ENCODE peak calls at places on chromosomes 12 and 14, in six cellular contexts. T is right lobe of liver, B is ACHN, L is HCEC 1CT, H is T-helper 2 cell, R is C1 segment of cervical spinal cord. U is an unnamed sample.

GRCh38 chr12:118299791-118300460 is 72.8 kb downstream of the TAOK3 start:
- DNase-seq in H (no peak), T (no peak), B (no peak), R (peak), L (no peak), U (no peak)

GRCh38 chr14:68857671-68858070 is 64.8 kb upstream of the ZFP36L1 start:
- DNase-seq in L (no peak), R (no peak), T (no peak), B (no peak), H (no peak), U (no peak)

GRCh38 chr12:4111010-4111409 is 162.6 kb upstream of the CCND2 start:
- DNase-seq in R (no peak), B (no peak), L (no peak), H (no peak), T (peak), U (peak)

GRCh38 chr14:87615822-87616679 is 376.9 kb downstream of the GALC start:
- DNase-seq in B (peak), L (peak), R (peak), H (no peak), T (no peak), U (peak)

GRCh38 chr12:11726659-11727058 is 77.2 kb downstream of the ETV6 start:
- DNase-seq in L (no peak), R (no peak), B (no peak), H (no peak), T (no peak), U (no peak)

GRCh38 chr12:64318605-64319004 is 72.0 kb downstream of the C12orf56 start:
- DNase-seq in R (no peak), B (no peak), T (no peak), L (peak), H (no peak), U (no peak)

GRCh38 chr12:116319851-116320621 is 42.5 kb upstream of the MED13L start:
- DNase-seq in B (no peak), L (peak), H (no peak), R (peak), T (no peak), U (peak)

GRCh38 chr12:119681139-119681538 is 13.2 kb downstream of the PRKAB1 start:
- DNase-seq in L (no peak), B (peak), H (no peak), R (no peak), T (no peak), U (no peak)

GRCh38 chr12:102010265-102010994 is 51.4 kb downstream of the WASHC3 start:
- DNase-seq in R (no peak), B (no peak), T (no peak), H (no peak), L (no peak), U (no peak)

GRCh38 chr12:124379938-124380754 is 85.3 kb downstream of the RFLNA start:
- DNase-seq in T (no peak), H (no peak), R (peak), L (peak), B (no peak), U (no peak)

GRCh38 chr14:88321692-88322504 is 1.2 kb downstream of the KCNK10 start:
- DNase-seq in L (no peak), H (no peak), T (no peak), B (no peak), R (no peak), U (no peak)

GRCh38 chr12:124713041-124713435 is 145.6 kb upstream of the NCOR2 start:
- DNase-seq in T (no peak), R (no peak), B (no peak), L (no peak), H (no peak), U (no peak)

GRCh38 chr12:125983094-125983783 is 918.0 kb downstream of the AACS start:
- DNase-seq in B (peak), H (no peak), R (peak), L (no peak), T (peak), U (no peak)

GRCh38 chr14:74661726-74662450 is 49.9 kb upstream of the LTBP2 start:
- DNase-seq in L (no peak), B (no peak), H (no peak), R (no peak), T (no peak), U (no peak)

GRCh38 chr14:75453817-75454434 is 26.1 kb downstream of the JDP2 start:
- DNase-seq in T (no peak), L (no peak), B (no peak), H (no peak), R (no peak), U (peak)

GRCh38 chr12:85794551-85794950 is 41.7 kb downstream of the RASSF9 start:
- DNase-seq in T (no peak), R (no peak), L (peak), H (no peak), B (no peak), U (no peak)

GRCh38 chr12:66240106-66240820 is 51.2 kb downstream of the IRAK3 start:
- DNase-seq in R (no peak), T (no peak), H (no peak), B (no peak), L (no peak), U (no peak)

GRCh38 chr12:93784339-93785086 is 107.3 kb downstream of the CRADD start:
- DNase-seq in R (peak), B (peak), T (no peak), H (peak), L (peak), U (peak)

GRCh38 chr12:93957870-93958269 is 190.5 kb upstream of the PLXNC1 start:
- DNase-seq in L (peak), B (no peak), R (no peak), H (no peak), T (no peak), U (no peak)

GRCh38 chr12:75954076-75954475 is 77.5 kb downstream of the PHLDA1 start:
- DNase-seq in B (peak), H (no peak), T (no peak), R (no peak), L (peak), U (no peak)

GRCh38 chr12:93003540-93004239 is 74.6 kb upstream of the EEA1 start:
- DNase-seq in L (no peak), B (no peak), T (no peak), H (no peak), R (no peak), U (no peak)

GRCh38 chr12:100986595-100987547 is 192.3 kb downstream of the ANO4 start:
- DNase-seq in T (no peak), B (no peak), L (peak), H (no peak), R (no peak), U (no peak)

GRCh38 chr12:3148366-3149000 is 71.3 kb downstream of the TSPAN9 start:
- DNase-seq in B (no peak), L (no peak), T (no peak), H (no peak), R (no peak), U (no peak)

GRCh38 chr14:51318777-51319176 is 78.7 kb downstream of the TMX1 start:
- DNase-seq in L (no peak), T (no peak), B (no peak), H (no peak), R (no peak), U (no peak)

GRCh38 chr12:124007810-124008570 is 35.0 kb downstream of the ZNF664 start:
- DNase-seq in B (no peak), L (peak), T (peak), H (no peak), R (no peak), U (no peak)

GRCh38 chr12:41967668-41968649 is 176.7 kb downstream of the GXYLT1 start:
- DNase-seq in T (no peak), H (no peak), R (no peak), L (no peak), B (peak), U (no peak)

GRCh38 chr12:101110856-101111255 is 99.2 kb downstream of the SLC5A8 start:
- DNase-seq in R (peak), H (no peak), B (no peak), T (no peak), L (no peak), U (no peak)